ENCODE peak calls at places on chromosomes 5 and 9, in seven cellular contexts. D is neural progenitor cell, M is breast epithelium, K is uterus, E is AG04450, W is fibroblast of lung, T is cardiac muscle cell. Z is an unnamed sample.

GRCh38 chr5:174843263-174844250 is 119.2 kb downstream of the MSX2 start:
- DNase-seq in D (peak; percentile 58), M (no peak), K (no peak), E (no peak), W (peak; percentile 85), T (no peak), Z (no peak)

GRCh38 chr5:142246263-142246662 is 78.6 kb downstream of the SPRY4 start:
- DNase-seq in D (no peak), M (peak; percentile 81), K (peak; percentile 26), E (peak; percentile 20), W (peak; percentile 35), T (no peak), Z (peak; percentile 86)

GRCh38 chr9:129111143-129111761 is at the start of gene PTPA:
- DNase-seq in D (peak; percentile 98), M (peak; percentile 76), K (peak; percentile 86), E (peak; percentile 53), W (peak; percentile 88), T (peak; percentile 96), Z (peak; percentile 97)

GRCh38 chr5:79931866-79932265 is 59.2 kb downstream of the MTX3 start:
- DNase-seq in D (no peak), M (no peak), K (no peak), E (no peak), W (no peak), T (no peak), Z (no peak)

GRCh38 chr9:22529426-22530199 is 83.0 kb downstream of the DMRTA1 start:
- DNase-seq in D (no peak), M (no peak), K (no peak), E (no peak), W (no peak), T (no peak), Z (peak; percentile 21)

GRCh38 chr9:69885931-69886330 is 65.3 kb downstream of the CFAP95 start:
- DNase-seq in D (no peak), M (no peak), K (no peak), E (no peak), W (no peak), T (no peak), Z (no peak)

GRCh38 chr5:173328896-173329369 is 719 bp upstream of the STC2 start:
- DNase-seq in D (peak; percentile 69), M (no peak), K (no peak), E (no peak), W (peak; percentile 67), T (peak; percentile 70), Z (peak; percentile 77)

GRCh38 chr9:37412431-37413151 is 9.9 kb upstream of the GRHPR start:
- DNase-seq in D (peak; percentile 58), M (peak; percentile 69), K (no peak), E (no peak), W (no peak), T (no peak), Z (peak; percentile 73)

GRCh38 chr5:77449981-77450380 is 42.1 kb downstream of the WDR41 start:
- DNase-seq in D (no peak), M (no peak), K (no peak), E (no peak), W (no peak), T (no peak), Z (no peak)

GRCh38 chr5:113329981-113330380 is 104.8 kb downstream of the TSSK1B start:
- DNase-seq in D (no peak), M (no peak), K (no peak), E (no peak), W (no peak), T (no peak), Z (no peak)

GRCh38 chr9:132877818-132878694 is at the start of gene AK8:
- DNase-seq in D (peak; percentile 94), M (peak; percentile 46), K (peak; percentile 79), E (no peak), W (peak; percentile 71), T (peak; percentile 86), Z (peak; percentile 97)

GRCh38 chr9:133545494-133546286 is 11.2 kb downstream of the ADAMTSL2 start:
- DNase-seq in D (no peak), M (no peak), K (peak; percentile 61), E (no peak), W (no peak), T (no peak), Z (no peak)

GRCh38 chr5:151517122-151517920 is 69.9 kb downstream of the SLC36A1 start:
- DNase-seq in D (no peak), M (no peak), K (no peak), E (no peak), W (no peak), T (no peak), Z (no peak)

GRCh38 chr5:150106669-150107068 is 20.3 kb upstream of the CSF1R start:
- DNase-seq in D (no peak), M (no peak), K (no peak), E (no peak), W (no peak), T (no peak), Z (no peak)

GRCh38 chr5:33530183-33530962 is 89.6 kb downstream of the TARS1 start:
- DNase-seq in D (peak; percentile 18), M (no peak), K (no peak), E (no peak), W (no peak), T (no peak), Z (no peak)

GRCh38 chr5:65832603-65833228 is 93.7 kb upstream of the ERBIN start:
- DNase-seq in D (no peak), M (no peak), K (no peak), E (no peak), W (no peak), T (no peak), Z (no peak)

GRCh38 chr5:159913481-159913880 is 2.8 kb upstream of the ADRA1B start:
- DNase-seq in D (no peak), M (no peak), K (no peak), E (no peak), W (peak; percentile 66), T (no peak), Z (no peak)

DNA sequence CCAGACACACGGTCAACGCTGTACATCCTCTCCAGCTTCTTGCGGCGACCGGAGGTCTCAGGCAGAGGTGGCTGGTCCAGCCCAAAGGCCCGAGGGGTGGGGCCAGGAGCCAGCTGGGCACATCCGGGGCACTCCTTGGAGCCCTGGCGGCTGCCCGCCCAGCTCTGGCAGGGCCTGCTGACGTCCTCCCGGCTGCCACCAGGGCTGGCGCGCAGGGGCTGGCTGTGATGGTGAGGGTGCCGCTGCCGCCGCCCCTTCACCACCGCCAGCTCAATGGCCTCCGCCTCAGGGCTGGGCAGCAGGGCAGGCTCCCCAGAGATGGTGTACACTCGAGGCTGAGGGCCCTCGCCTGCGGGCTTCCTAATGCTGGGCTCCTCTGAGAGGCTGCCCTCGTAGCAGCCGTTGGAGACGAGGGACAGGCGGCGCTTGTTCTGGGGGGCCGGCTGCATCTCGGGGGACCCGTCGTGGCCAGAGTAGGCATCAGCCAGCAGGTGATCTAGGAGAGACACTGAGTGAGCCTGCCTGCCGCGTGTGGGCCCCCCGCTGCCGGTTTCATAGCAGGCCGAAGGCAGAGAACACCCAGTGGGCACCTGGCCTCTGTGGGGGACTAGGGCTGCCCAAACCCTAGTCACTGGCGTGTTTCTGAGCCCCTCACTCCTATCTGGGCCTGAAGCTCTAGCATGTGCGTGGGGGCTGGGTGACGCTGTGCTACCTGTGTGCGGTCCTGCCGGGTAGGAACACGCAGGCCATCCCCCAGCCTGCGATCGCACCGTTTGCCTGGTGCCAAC is 1.5 kb downstream of the NSMF start:
- DNase-seq in D (no peak), M (no peak), K (peak; percentile 20), E (no peak), W (no peak), T (no peak), Z (no peak)
- H3K27ac ChIP-seq in D (no peak overlapping the region), M (peak overlapping the region; percentile 79), K (no peak overlapping the region), E (no peak overlapping the region), W (no peak overlapping the region), T (no peak overlapping the region), Z (peak overlapping the region; percentile 74)

DNA sequence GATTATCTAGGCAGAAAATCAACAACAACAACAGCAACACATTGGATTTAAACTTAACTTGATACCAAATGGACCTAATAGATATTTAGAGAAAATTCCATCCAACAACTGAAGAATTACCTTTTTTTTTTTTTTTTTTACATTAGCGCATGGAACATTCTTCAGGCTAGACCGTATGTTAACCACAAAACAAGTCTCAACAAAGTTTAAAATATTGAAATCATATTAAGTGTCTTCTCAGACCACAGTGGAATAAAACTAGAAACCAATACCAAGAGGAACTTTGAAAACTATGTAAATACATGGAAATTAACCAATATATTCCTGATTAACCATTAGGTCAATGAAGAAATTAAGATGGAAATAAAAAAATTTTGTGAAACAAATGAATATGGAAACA is 315.8 kb downstream of the CSNK1G3 start:
- DNase-seq in D (no peak), M (no peak), K (no peak), E (no peak), W (no peak), T (no peak), Z (no peak)
- TF ChIP-seq CTCF in D (no peak), M (no peak), K (no peak), E (no peak), W (no peak), T (no peak), Z (no peak)

GRCh38 chr9:83986223-83986622 is 5.6 kb downstream of the RMI1 start:
- DNase-seq in D (no peak), M (no peak), K (no peak), E (no peak), W (no peak), T (no peak), Z (no peak)
- H3K27ac ChIP-seq in D (no peak overlapping the region), M (no peak overlapping the region), K (no peak overlapping the region), E (no peak overlapping the region), W (no peak overlapping the region), T (no peak overlapping the region), Z (no peak overlapping the region)

GRCh38 chr5:12413585-12413984 is 509.3 kb upstream of the CTNND2 start:
- DNase-seq in D (no peak), M (no peak), K (no peak), E (no peak), W (no peak), T (no peak), Z (no peak)
- TF ChIP-seq CTCF in D (no peak), M (no peak), K (no peak), E (no peak), W (no peak), T (no peak), Z (no peak)

DNA sequence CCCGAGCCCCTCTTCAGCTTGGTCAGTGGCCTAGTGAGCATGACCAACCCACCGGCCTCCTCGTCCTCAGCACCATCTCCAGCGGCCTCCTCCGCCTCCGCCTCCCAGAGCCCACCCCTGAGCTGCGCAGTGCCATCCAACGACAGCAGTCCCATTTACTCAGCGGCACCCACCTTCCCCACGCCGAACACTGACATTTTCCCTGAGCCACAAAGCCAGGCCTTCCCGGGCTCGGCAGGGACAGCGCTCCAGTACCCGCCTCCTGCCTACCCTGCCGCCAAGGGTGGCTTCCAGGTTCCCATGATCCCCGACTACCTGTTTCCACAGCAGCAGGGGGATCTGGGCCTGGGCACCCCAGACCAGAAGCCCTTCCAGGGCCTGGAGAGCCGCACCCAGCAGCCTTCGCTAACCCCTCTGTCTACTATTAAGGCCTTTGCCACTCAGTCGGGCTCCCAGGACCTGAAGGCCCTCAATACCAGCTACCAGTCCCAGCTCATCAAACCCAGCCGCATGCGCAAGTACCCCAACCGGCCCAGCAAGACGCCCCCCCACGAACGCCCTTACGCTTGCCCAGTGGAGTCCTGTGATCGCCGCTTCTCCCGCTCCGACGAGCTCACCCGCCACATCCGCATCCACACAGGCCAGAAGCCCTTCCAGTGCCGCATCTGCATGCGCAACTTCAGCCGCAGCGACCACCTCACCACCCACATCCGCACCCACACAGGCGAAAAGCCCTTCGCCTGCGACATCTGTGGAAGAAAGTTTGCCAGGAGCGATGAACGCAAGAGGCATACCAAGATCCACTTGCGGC is 1.8 kb downstream of the EGR1 start:
- DNase-seq in D (no peak), M (peak; percentile 31), K (peak; percentile 38), E (peak; percentile 43), W (peak; percentile 25), T (no peak), Z (no peak)
- H3K27ac ChIP-seq in D (no peak overlapping the region), M (peak overlapping the region; percentile 99), K (peak overlapping the region; percentile 4), E (no peak overlapping the region), W (peak overlapping the region; percentile 0), T (no peak overlapping the region), Z (peak overlapping the region; percentile 97)